ENCODE peak calls at places on chromosomes 12 and 14, in five cellular contexts. M, T, W, E and L are unnamed samples.

GRCh38 chr14:59332727-59333126 is 132.5 kb downstream of the GPR135 start:
- DNase-seq in M (no peak), T (no peak), W (no peak), E (no peak), L (no peak)

GRCh38 chr14:87996276-87996592 is 3.3 kb upstream of the GALC start:
- DNase-seq in M (no peak), T (no peak), W (no peak), E (no peak), L (no peak)

GRCh38 chr14:48725001-48725734 is 861.0 kb downstream of the RPS29 start:
- DNase-seq in M (no peak), T (no peak), W (no peak), E (no peak), L (no peak)

GRCh38 chr12:599756-600155 is 63.5 kb downstream of the NINJ2 start:
- DNase-seq in M (no peak), T (no peak), W (no peak), E (no peak), L (no peak)

GRCh38 chr14:77882098-77882497 is 82.2 kb downstream of the ADCK1 start:
- DNase-seq in M (no peak), T (no peak), W (no peak), E (peak), L (peak)

GRCh38 chr12:77998236-77998786 is 167.6 kb downstream of the NAV3 start:
- DNase-seq in M (no peak), T (no peak), W (no peak), E (no peak), L (no peak)

GRCh38 chr12:23888396-23889068 is 60.9 kb downstream of the SOX5 start:
- DNase-seq in M (no peak), T (no peak), W (no peak), E (no peak), L (no peak)

GRCh38 chr14:36217732-36218131 is 41.2 kb upstream of the PTCSC3 start:
- DNase-seq in M (no peak), T (no peak), W (no peak), E (no peak), L (no peak)

GRCh38 chr12:92764820-92765219 is 62.0 kb downstream of the PLEKHG7 start:
- DNase-seq in M (peak), T (no peak), W (no peak), E (no peak), L (no peak)

GRCh38 chr14:39431416-39432178 is 636 bp downstream of the FBXO33 start:
- DNase-seq in M (peak), T (peak), W (peak), E (peak), L (peak)

GRCh38 chr14:103801459-103801858 is 45.9 kb downstream of the PPP1R13B start:
- DNase-seq in M (no peak), T (no peak), W (no peak), E (no peak), L (peak)

GRCh38 chr12:95790912-95791849 is 617 bp upstream of the NTN4 start:
- DNase-seq in M (peak), T (no peak), W (no peak), E (no peak), L (peak)

GRCh38 chr12:124496584-124496983 is 70.8 kb downstream of the NCOR2 start:
- DNase-seq in M (no peak), T (no peak), W (no peak), E (no peak), L (no peak)

GRCh38 chr14:61537567-61538463 is 157.5 kb upstream of the HIF1A start:
- DNase-seq in M (no peak), T (peak), W (no peak), E (no peak), L (peak)

GRCh38 chr12:53210843-53211242 is 3.8 kb upstream of the ITGB7 start:
- DNase-seq in M (no peak), T (no peak), W (no peak), E (no peak), L (no peak)

GRCh38 chr12:116420476-116420875 is 138.7 kb upstream of the MAP1LC3B2 start:
- DNase-seq in M (no peak), T (no peak), W (no peak), E (no peak), L (no peak)

GRCh38 chr12:87661770-87662402 is 367.3 kb downstream of the C12orf50 start:
- DNase-seq in M (no peak), T (no peak), W (no peak), E (no peak), L (no peak)

GRCh38 chr14:100708349-100709217 is 18.1 kb upstream of the DLK1 start:
- DNase-seq in M (no peak), T (no peak), W (no peak), E (no peak), L (peak)

GRCh38 chr14:80426686-80427085 is 215.4 kb upstream of the DIO2 start:
- DNase-seq in M (no peak), T (no peak), W (no peak), E (no peak), L (no peak)